ENCODE peak calls at places on chromosomes 7 and 10, in six cellular contexts. G is HepG2, O is H1, Q is K562, C is GM12878, R is HCT116. E is an unnamed sample.

GRCh38 chr7:137694405-137694804 is 152.4 kb downstream of the DGKI start:
- DNase-seq in G (no peak), Q (no peak), R (no peak), O (no peak), C (peak), E (no peak)

GRCh38 chr10:71141528-71141927 is 70.8 kb upstream of the UNC5B start:
- DNase-seq in O (no peak), C (no peak), G (no peak), R (no peak), Q (no peak), E (no peak)

GRCh38 chr10:63720072-63720537 is 198.9 kb downstream of the REEP3 start:
- DNase-seq in C (peak), Q (peak), G (peak), R (peak), O (no peak), E (peak)

GRCh38 chr7:134298902-134299683 is 17.6 kb downstream of the SLC35B4 start:
- DNase-seq in Q (no peak), R (no peak), O (no peak), G (no peak), C (no peak), E (peak)

GRCh38 chr7:134041477-134041876 is 85.7 kb upstream of the LRGUK start:
- DNase-seq in O (no peak), R (no peak), G (no peak), Q (no peak), C (no peak), E (no peak)

GRCh38 chr7:121752706-121753105 is 120.3 kb upstream of the PTPRZ1 start:
- DNase-seq in R (peak), Q (no peak), G (peak), C (no peak), O (no peak), E (peak)

GRCh38 chr10:107814865-107815487 is 650.5 kb upstream of the SORCS1 start:
- DNase-seq in R (no peak), G (peak), O (peak), C (peak), Q (no peak), E (peak)

GRCh38 chr10:127500098-127500497 is 49.0 kb upstream of the NPS start:
- DNase-seq in R (no peak), O (no peak), C (no peak), G (no peak), Q (no peak), E (no peak)

GRCh38 chr7:157271991-157272324 is 64.8 kb upstream of the DNAJB6 start:
- DNase-seq in R (no peak), G (peak), C (no peak), O (no peak), Q (no peak), E (no peak)

GRCh38 chr10:5293691-5294550 is 70.8 kb upstream of the UCN3 start:
- DNase-seq in O (peak), Q (peak), C (no peak), G (peak), R (peak), E (peak)

GRCh38 chr10:132918617-132919373 is 23.6 kb downstream of the CFAP46 start:
- DNase-seq in G (no peak), C (no peak), O (no peak), R (no peak), Q (no peak), E (no peak)

GRCh38 chr7:158098125-158099030 is 489.2 kb downstream of the PTPRN2 start:
- DNase-seq in O (no peak), C (no peak), Q (no peak), G (no peak), R (no peak), E (no peak)

GRCh38 chr10:31693499-31693898 is 235.1 kb downstream of the ARHGAP12 start:
- DNase-seq in G (no peak), O (no peak), C (no peak), R (no peak), Q (no peak), E (no peak)

GRCh38 chr7:23298141-23298851 is 843 bp upstream of the MALSU1 start:
- DNase-seq in C (no peak), G (peak), O (no peak), R (no peak), Q (no peak), E (no peak)

GRCh38 chr7:38310601-38311057 is 37.2 kb upstream of the TARP start:
- DNase-seq in O (no peak), Q (no peak), C (no peak), G (no peak), R (no peak), E (no peak)

DNA sequence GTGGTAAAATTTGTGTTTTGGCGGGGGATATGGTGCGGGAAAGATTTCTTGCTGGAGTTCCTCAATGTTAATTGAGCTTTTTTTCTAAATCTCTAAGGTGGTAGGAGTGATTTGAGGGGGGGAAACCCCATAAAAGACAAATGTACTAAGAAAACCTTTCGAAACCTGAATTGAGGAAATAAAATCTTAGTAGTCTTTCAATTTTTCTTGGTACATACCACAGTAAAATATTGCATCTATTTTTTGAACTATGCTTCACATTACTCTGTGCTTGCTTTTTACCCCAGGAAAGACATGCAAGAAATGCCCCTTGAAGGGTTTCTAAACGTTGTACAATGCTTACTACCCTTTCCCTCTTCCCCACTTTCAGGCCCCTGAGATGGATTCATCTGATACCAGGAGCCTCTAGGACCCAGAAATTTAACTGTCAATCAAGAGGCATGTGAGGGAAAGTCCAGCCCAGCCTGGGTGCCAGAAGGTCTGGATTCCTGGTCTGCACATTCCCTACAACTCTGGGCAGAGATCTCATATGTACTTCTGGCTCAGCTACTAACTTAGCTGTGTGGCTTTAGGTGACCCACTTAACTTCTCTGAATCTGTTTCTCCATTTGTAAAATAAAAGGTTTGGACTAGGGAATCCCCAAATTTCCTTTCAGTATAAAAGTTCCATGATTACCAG is 5.8 kb upstream of the PDCD4 start:
- DNase-seq in Q (no peak), C (no peak), G (no peak), O (no peak), R (no peak), E (no peak)
- TF ChIP-seq ZNF274 in Q (no peak), C (no peak), G (no peak), O (no peak), R (no peak), E (no peak)

GRCh38 chr7:45082031-45082830 is 6.5 kb downstream of the NACAD start:
- DNase-seq in C (no peak), Q (no peak), G (no peak), R (no peak), O (no peak), E (no peak)
- TF ChIP-seq ZNF274 in C (no peak), Q (no peak), G (no peak), R (no peak), O (no peak), E (no peak)

GRCh38 chr7:91267558-91267955 is 3.3 kb downstream of the FZD1 start:
- DNase-seq in O (no peak), G (no peak), C (no peak), Q (no peak), R (no peak), E (no peak)
- TF ChIP-seq ZNF274 in O (no peak), G (no peak), C (no peak), Q (no peak), R (no peak), E (no peak)

GRCh38 chr10:73931767-73932624 is 21.1 kb downstream of the PLAU start:
- DNase-seq in O (peak), R (peak), G (peak), Q (peak), C (peak), E (no peak)
- TF ChIP-seq ZNF274 in O (no peak), R (no peak), G (no peak), Q (no peak), C (no peak), E (no peak)

GRCh38 chr10:43227911-43228782 is 38.7 kb downstream of the RASGEF1A start:
- DNase-seq in O (no peak), R (no peak), Q (no peak), G (no peak), C (no peak), E (no peak)
- TF ChIP-seq ZNF274 in O (no peak), R (no peak), Q (no peak), G (no peak), C (no peak), E (no peak)

GRCh38 chr10:103246328-103246727 is 641 bp downstream of the RPEL1 start:
- DNase-seq in Q (no peak), C (no peak), O (no peak), G (no peak), R (no peak), E (no peak)

GRCh38 chr10:103238506-103239252 is 7.0 kb upstream of the RPEL1 start:
- DNase-seq in C (no peak), Q (no peak), R (peak), O (peak), G (peak), E (no peak)

GRCh38 chr10:103244663-103245271 is 920 bp upstream of the RPEL1 start:
- DNase-seq in R (peak), G (peak), C (peak), Q (peak), O (peak), E (peak)

GRCh38 chr10:103235775-103236174 is 9.9 kb upstream of the RPEL1 start:
- DNase-seq in R (no peak), Q (no peak), C (no peak), O (no peak), G (no peak), E (no peak)

DNA sequence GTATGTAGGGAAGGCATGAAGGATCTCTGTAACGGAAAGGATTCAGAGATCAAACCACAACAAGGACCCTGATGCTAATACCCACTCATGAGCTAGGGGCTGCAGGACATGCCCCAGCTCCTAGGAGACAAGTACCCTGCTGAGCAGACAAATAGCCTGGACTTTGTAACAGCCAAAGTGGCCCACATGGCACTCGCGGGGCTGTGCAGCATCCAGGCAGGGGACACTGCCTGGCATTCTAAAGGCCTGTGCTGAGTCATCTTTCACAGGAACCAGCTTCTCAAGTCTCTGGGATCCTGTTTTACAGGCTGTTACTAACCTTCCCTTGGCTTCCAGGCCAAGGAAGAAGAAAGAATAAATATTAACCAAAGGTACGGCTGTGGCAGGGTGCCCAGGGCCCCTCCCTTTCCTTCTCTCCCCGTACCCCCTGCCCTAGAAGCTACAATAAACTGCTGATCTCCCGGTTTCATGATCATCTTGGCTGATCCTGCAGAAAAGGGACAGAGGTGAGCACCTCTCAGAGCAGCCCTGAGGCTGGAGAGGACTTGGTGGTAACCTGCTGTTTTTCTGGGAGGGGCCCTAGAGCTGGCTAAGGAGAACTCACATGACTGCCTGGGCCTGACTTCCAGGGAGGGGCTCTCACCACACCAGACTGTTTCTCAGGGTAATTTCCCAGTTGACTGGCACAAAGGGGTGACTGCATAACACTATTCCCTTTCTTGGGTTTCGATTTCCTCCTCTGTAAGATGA is 4.2 kb upstream of the RPEL1 start:
- DNase-seq in C (no peak), Q (no peak), R (peak), G (peak), O (no peak), E (no peak)
- TF ChIP-seq ZNF274 in C (no peak), Q (no peak), R (no peak), G (no peak), O (no peak), E (no peak)

GRCh38 chr10:17787087-17787942 is 21.8 kb upstream of the MRC1 start:
- DNase-seq in G (no peak), R (peak), O (peak), C (no peak), Q (no peak), E (peak)
- TF ChIP-seq ZNF274 in G (no peak), R (no peak), O (no peak), C (no peak), Q (no peak), E (no peak)